ENCODE peak calls at places on chromosomes 12 and 14, in eight cellular contexts. E is ACHN; W is thyroid gland; B is SJSA1; O is esophagus squamous epithelium; T is posterior vena cava; P is hippocampal formation; F is stimulated activated CD4-positive, alpha-beta T cell treated with anti-CD3 and anti-CD28 coated beads, Interleukin-12 subunit alpha, Interleukin-12 subunit beta, amount 100 ng/mL, for 24 hours. M is an unnamed sample.

GRCh38 chr12:53180270-53180930 is at the start of the genes CSAD and ZNF740:
- DNase-seq in O (peak), E (peak), T (peak), F (peak), W (peak), B (peak), P (peak), M (peak)

GRCh38 chr14:50303744-50304471 is 8.1 kb downstream of the L2HGDH start:
- DNase-seq in P (no peak), E (peak), B (no peak), O (no peak), T (no peak), F (no peak), W (peak), M (peak)

GRCh38 chr14:77799863-77800730 is at the start of gene ADCK1:
- DNase-seq in P (peak), E (peak), F (peak), B (peak), T (peak), O (peak), W (peak), M (peak)

GRCh38 chr14:22848391-22849164 is 12.2 kb downstream of the MMP14 start:
- DNase-seq in O (no peak), F (no peak), B (peak), E (no peak), P (no peak), T (peak), W (no peak), M (no peak)

GRCh38 chr14:65070710-65071033 is 31.6 kb downstream of the MAX start:
- DNase-seq in B (no peak), O (no peak), P (no peak), E (no peak), F (no peak), W (peak), T (no peak), M (no peak)

GRCh38 chr14:85459361-85459760 is 70.6 kb upstream of the FLRT2 start:
- DNase-seq in B (no peak), T (no peak), P (no peak), O (no peak), W (no peak), F (no peak), E (no peak), M (no peak)

GRCh38 chr14:50821471-50822464 is 9.2 kb downstream of the NIN start:
- DNase-seq in E (no peak), O (no peak), P (no peak), F (no peak), T (peak), W (no peak), B (peak), M (no peak)

GRCh38 chr12:52032431-52032796 is 18.8 kb upstream of the NR4A1 start:
- DNase-seq in F (no peak), W (peak), E (peak), P (no peak), O (no peak), T (no peak), B (no peak), M (peak)

GRCh38 chr12:96236221-96236822 is 42.1 kb downstream of the ELK3 start:
- DNase-seq in E (no peak), B (no peak), O (no peak), W (no peak), T (peak), F (no peak), P (no peak), M (peak)

GRCh38 chr14:30443368-30444007 is 115.5 kb upstream of the G2E3 start:
- DNase-seq in F (no peak), T (no peak), O (no peak), W (no peak), E (peak), B (no peak), P (no peak), M (peak)

GRCh38 chr12:116157845-116158267 is 119.6 kb downstream of the MED13L start:
- DNase-seq in B (no peak), O (no peak), P (no peak), E (no peak), W (no peak), T (no peak), F (no peak), M (no peak)

GRCh38 chr12:119262388-119262787 is 72.1 kb upstream of the CCDC60 start:
- DNase-seq in F (no peak), W (no peak), E (no peak), O (no peak), P (no peak), B (no peak), T (no peak), M (no peak)

GRCh38 chr14:104290058-104290667 is 151.8 kb downstream of the KIF26A start:
- DNase-seq in O (no peak), B (no peak), T (peak), W (no peak), P (no peak), E (no peak), F (no peak), M (no peak)

GRCh38 chr12:62006076-62006732 is 254.0 kb upstream of the USP15 start:
- DNase-seq in T (no peak), F (no peak), P (no peak), W (peak), E (peak), B (no peak), O (no peak), M (peak)

GRCh38 chr14:75011356-75012097 is 8.8 kb downstream of the EIF2B2 start:
- DNase-seq in P (no peak), F (no peak), O (no peak), T (no peak), B (peak), W (no peak), E (peak), M (peak)

GRCh38 chr12:23493690-23494101 is 455.8 kb downstream of the SOX5 start:
- DNase-seq in B (no peak), F (no peak), W (no peak), T (no peak), P (no peak), O (no peak), E (no peak), M (no peak)

GRCh38 chr14:72433511-72433910 is 460.4 kb downstream of the DPF3 start:
- DNase-seq in O (no peak), F (no peak), E (peak), B (no peak), P (no peak), W (no peak), T (no peak), M (peak)

GRCh38 chr14:73142216-73142615 is 5.9 kb downstream of the PSEN1 start:
- DNase-seq in W (no peak), F (no peak), T (no peak), P (no peak), E (no peak), O (no peak), B (no peak), M (no peak)

GRCh38 chr12:22271036-22271435 is 63.5 kb downstream of the ST8SIA1 start:
- DNase-seq in W (no peak), O (no peak), B (peak), T (no peak), F (no peak), P (no peak), E (no peak), M (peak)

GRCh38 chr12:96986883-96987523 is 79.9 kb downstream of the NEDD1 start:
- DNase-seq in E (peak), P (no peak), B (peak), W (peak), O (no peak), T (no peak), F (no peak), M (peak)

GRCh38 chr12:132147423-132148367 is 3.4 kb downstream of the NOC4L start:
- DNase-seq in T (peak), O (no peak), B (no peak), F (no peak), P (no peak), E (no peak), W (peak), M (no peak)

GRCh38 chr14:99188721-99189120 is 83.3 kb downstream of the BCL11B start:
- DNase-seq in W (no peak), E (no peak), B (no peak), F (no peak), T (no peak), O (no peak), P (no peak), M (no peak)

GRCh38 chr14:45149602-45150001 is 13.9 kb downstream of the FANCM start:
- DNase-seq in O (no peak), W (no peak), E (no peak), P (no peak), B (no peak), F (no peak), T (no peak), M (no peak)

GRCh38 chr12:67154876-67155275 is 114.3 kb upstream of the CAND1 start:
- DNase-seq in P (no peak), F (no peak), W (no peak), E (no peak), O (no peak), B (no peak), T (no peak), M (no peak)

GRCh38 chr12:106919910-106920544 is 35.7 kb upstream of the TMEM263 start:
- DNase-seq in F (no peak), P (no peak), E (peak), O (no peak), W (no peak), T (no peak), B (peak), M (peak)

GRCh38 chr12:45381351-45381750 is 165.5 kb downstream of the ANO6 start:
- DNase-seq in B (no peak), E (no peak), P (no peak), O (no peak), T (no peak), F (no peak), W (no peak), M (no peak)

GRCh38 chr14:76456891-76457586 is 81.1 kb downstream of the ESRRB start:
- DNase-seq in F (no peak), O (no peak), T (no peak), W (no peak), B (no peak), E (no peak), P (no peak), M (no peak)

GRCh38 chr14:80930836-80931389 is 10.6 kb downstream of the CEP128 start:
- DNase-seq in E (peak), W (no peak), O (no peak), T (no peak), F (no peak), P (no peak), B (peak), M (peak)